ENCODE peak calls at places on chromosomes 11 and 22, in eight cellular contexts. One of them, this sample, is unnamed.

GRCh38 chr11:130118636-130119387 is 40.8 kb upstream of the ST14 start:
- DNase-seq in IMR-90: no peak
- DNase-seq in GM23338: no peak
- DNase-seq in fibroblast of lung: no peak
- DNase-seq in PC-3: no peak
- DNase-seq in OCI-LY7: peak; percentile 83
- DNase-seq in HCT116: no peak
- DNase-seq in GM23248: no peak
- DNase-seq in this sample: no peak

GRCh38 chr11:10604340-10604748 is 35.9 kb upstream of the LYVE1 start:
- DNase-seq in IMR-90: peak; percentile 53
- DNase-seq in fibroblast of lung: no peak
- DNase-seq in GM23248: peak; percentile 57
- DNase-seq in HCT116: no peak
- DNase-seq in PC-3: no peak
- DNase-seq in GM23338: no peak
- DNase-seq in OCI-LY7: no peak
- DNase-seq in this sample: peak; percentile 72

GRCh38 chr11:124898711-124899110 is 1.0 kb upstream of the ROBO4 start:
- DNase-seq in HCT116: no peak
- DNase-seq in GM23338: peak; percentile 43
- DNase-seq in PC-3: peak; percentile 86
- DNase-seq in GM23248: peak; percentile 78
- DNase-seq in fibroblast of lung: no peak
- DNase-seq in IMR-90: no peak
- DNase-seq in OCI-LY7: no peak
- DNase-seq in this sample: no peak

GRCh38 chr11:106917973-106918372 is 100.3 kb downstream of the GUCY1A2 start:
- DNase-seq in GM23338: peak; percentile 57
- DNase-seq in HCT116: peak; percentile 18
- DNase-seq in fibroblast of lung: no peak
- DNase-seq in PC-3: peak; percentile 65
- DNase-seq in OCI-LY7: peak; percentile 17
- DNase-seq in IMR-90: peak; percentile 0
- DNase-seq in GM23248: peak; percentile 7
- DNase-seq in this sample: no peak

GRCh38 chr11:82682003-82682751 is 51.5 kb downstream of the FAM181B start:
- DNase-seq in PC-3: peak; percentile 92
- DNase-seq in fibroblast of lung: peak; percentile 63
- DNase-seq in GM23248: peak; percentile 69
- DNase-seq in IMR-90: peak; percentile 75
- DNase-seq in HCT116: peak; percentile 65
- DNase-seq in OCI-LY7: peak; percentile 72
- DNase-seq in GM23338: peak; percentile 88
- DNase-seq in this sample: peak; percentile 62

GRCh38 chr11:111253131-111253530 is 7.6 kb downstream of the POU2AF2 start:
- DNase-seq in OCI-LY7: peak; percentile 14
- DNase-seq in fibroblast of lung: no peak
- DNase-seq in PC-3: no peak
- DNase-seq in HCT116: no peak
- DNase-seq in GM23338: no peak
- DNase-seq in GM23248: no peak
- DNase-seq in IMR-90: no peak
- DNase-seq in this sample: no peak

GRCh38 chr11:46260161-46260560 is 17.3 kb upstream of the CREB3L1 start:
- DNase-seq in OCI-LY7: no peak
- DNase-seq in GM23248: no peak
- DNase-seq in fibroblast of lung: no peak
- DNase-seq in IMR-90: no peak
- DNase-seq in HCT116: no peak
- DNase-seq in GM23338: no peak
- DNase-seq in PC-3: no peak
- DNase-seq in this sample: no peak

GRCh38 chr22:40421941-40422340 is 51.5 kb downstream of the SGSM3 start:
- DNase-seq in fibroblast of lung: no peak
- DNase-seq in IMR-90: no peak
- DNase-seq in GM23248: no peak
- DNase-seq in OCI-LY7: no peak
- DNase-seq in HCT116: no peak
- DNase-seq in PC-3: no peak
- DNase-seq in GM23338: no peak
- DNase-seq in this sample: no peak

GRCh38 chr11:46142561-46142960 is 21.3 kb upstream of the PHF21A start:
- DNase-seq in PC-3: no peak
- DNase-seq in OCI-LY7: no peak
- DNase-seq in GM23248: no peak
- DNase-seq in GM23338: no peak
- DNase-seq in IMR-90: no peak
- DNase-seq in HCT116: no peak
- DNase-seq in fibroblast of lung: no peak
- DNase-seq in this sample: no peak

GRCh38 chr11:126963603-126964353 is 36.8 kb downstream of the KIRREL3 start:
- DNase-seq in IMR-90: peak; percentile 43
- DNase-seq in OCI-LY7: no peak
- DNase-seq in GM23338: no peak
- DNase-seq in fibroblast of lung: peak; percentile 80
- DNase-seq in HCT116: no peak
- DNase-seq in GM23248: peak; percentile 82
- DNase-seq in PC-3: peak; percentile 4
- DNase-seq in this sample: peak; percentile 88

GRCh38 chr11:2789791-2790580 is 90.2 kb upstream of the KCNQ1OT1 start:
- DNase-seq in OCI-LY7: no peak
- DNase-seq in IMR-90: no peak
- DNase-seq in fibroblast of lung: no peak
- DNase-seq in GM23248: no peak
- DNase-seq in HCT116: no peak
- DNase-seq in PC-3: no peak
- DNase-seq in GM23338: no peak
- DNase-seq in this sample: no peak

GRCh38 chr11:130070829-130071205 is 1.1 kb downstream of the APLP2 start:
- DNase-seq in GM23338: peak; percentile 68
- DNase-seq in PC-3: peak; percentile 36
- DNase-seq in IMR-90: peak; percentile 36
- DNase-seq in GM23248: peak; percentile 65
- DNase-seq in HCT116: no peak
- DNase-seq in fibroblast of lung: peak; percentile 31
- DNase-seq in OCI-LY7: peak; percentile 48
- DNase-seq in this sample: peak; percentile 22

GRCh38 chr11:107916671-107917241 is 11.5 kb upstream of the RAB39A start:
- DNase-seq in OCI-LY7: peak; percentile 40
- DNase-seq in PC-3: peak; percentile 57
- DNase-seq in IMR-90: no peak
- DNase-seq in GM23338: peak; percentile 73
- DNase-seq in HCT116: no peak
- DNase-seq in GM23248: peak; percentile 40
- DNase-seq in fibroblast of lung: peak; percentile 8
- DNase-seq in this sample: no peak

GRCh38 chr22:20258584-20259335 is 9.4 kb downstream of the RTN4R start:
- DNase-seq in HCT116: no peak
- DNase-seq in PC-3: no peak
- DNase-seq in GM23338: peak; percentile 45
- DNase-seq in fibroblast of lung: no peak
- DNase-seq in OCI-LY7: peak; percentile 35
- DNase-seq in IMR-90: no peak
- DNase-seq in GM23248: no peak
- DNase-seq in this sample: no peak

GRCh38 chr11:94151903-94152677 is 23.4 kb downstream of the PANX1 start:
- DNase-seq in PC-3: peak; percentile 96
- DNase-seq in IMR-90: peak; percentile 91
- DNase-seq in OCI-LY7: no peak
- DNase-seq in HCT116: peak; percentile 73
- DNase-seq in GM23338: no peak
- DNase-seq in GM23248: peak; percentile 94
- DNase-seq in fibroblast of lung: peak; percentile 89
- DNase-seq in this sample: peak; percentile 87

GRCh38 chr22:29748248-29748893 is 18.4 kb downstream of the ZMAT5 start:
- DNase-seq in IMR-90: no peak
- DNase-seq in GM23248: peak; percentile 57
- DNase-seq in fibroblast of lung: no peak
- DNase-seq in OCI-LY7: no peak
- DNase-seq in GM23338: no peak
- DNase-seq in PC-3: no peak
- DNase-seq in HCT116: no peak
- DNase-seq in this sample: no peak

GRCh38 chr11:35723493-35724284 is 61.1 kb downstream of the TRIM44 start:
- DNase-seq in HCT116: no peak
- DNase-seq in OCI-LY7: no peak
- DNase-seq in IMR-90: peak; percentile 27
- DNase-seq in GM23248: peak; percentile 34
- DNase-seq in PC-3: peak; percentile 52
- DNase-seq in GM23338: no peak
- DNase-seq in fibroblast of lung: peak; percentile 3
- DNase-seq in this sample: peak; percentile 65

DNA sequence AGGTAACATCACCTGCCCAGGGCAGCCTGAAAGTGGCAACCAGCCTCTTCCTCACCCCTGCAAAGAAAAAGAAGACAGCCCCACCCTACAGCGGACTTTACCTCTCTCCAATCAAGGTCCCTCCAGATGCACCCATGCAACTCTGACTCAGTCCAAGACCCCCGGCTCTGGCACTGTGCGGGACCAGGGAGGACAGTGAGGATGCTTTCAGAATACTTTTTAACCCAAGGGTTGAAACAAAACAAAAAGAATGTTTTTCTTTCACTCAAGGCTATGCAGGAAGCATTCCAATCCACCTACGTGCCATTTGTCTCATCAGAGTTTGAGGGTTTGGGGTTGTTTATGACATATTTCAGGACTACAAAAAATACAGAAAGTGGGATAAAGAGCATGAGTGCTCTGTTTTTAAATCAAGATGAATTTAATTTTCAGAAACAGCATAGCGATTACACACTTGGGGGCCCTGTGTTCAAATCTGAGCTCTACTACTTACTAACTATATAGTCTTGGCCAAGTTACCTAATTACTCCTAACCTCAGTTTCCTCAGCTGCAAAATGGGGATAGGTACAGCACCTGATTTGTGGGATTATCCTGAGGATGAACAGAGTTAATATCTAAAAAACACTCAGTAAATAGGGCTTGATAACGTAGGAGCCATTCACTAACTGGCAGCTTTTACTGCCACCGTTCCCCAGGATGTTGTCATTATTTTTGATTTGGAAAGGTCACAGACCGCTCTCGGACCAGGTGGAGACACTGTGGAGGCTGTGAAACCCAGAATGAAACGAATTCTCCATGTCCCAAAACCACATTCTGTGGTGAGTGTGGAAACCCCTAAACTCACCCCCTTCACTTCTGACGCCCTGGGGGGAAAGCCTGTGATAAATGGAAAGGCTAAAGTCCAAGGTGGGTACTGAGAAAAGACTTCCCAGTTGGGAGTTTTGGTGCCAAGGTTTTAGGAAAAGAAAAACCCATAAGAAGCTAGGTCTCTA is 5.6 kb downstream of the PLAAT3 start:
- DNase-seq in HCT116: no peak
- DNase-seq in GM23338: no peak
- DNase-seq in PC-3: no peak
- DNase-seq in OCI-LY7: no peak
- DNase-seq in IMR-90: peak; percentile 66
- DNase-seq in GM23248: peak; percentile 60
- DNase-seq in fibroblast of lung: peak; percentile 91
- DNase-seq in this sample: peak; percentile 72
- H3K4me1 ChIP-seq in HCT116: peaks cover 13% of the 10 kb centered on the region
- H3K4me1 ChIP-seq in GM23338: peaks cover 52% of the 10 kb centered on the region
- H3K4me1 ChIP-seq in PC-3: peaks cover 4% of the 10 kb centered on the region
- H3K4me1 ChIP-seq in OCI-LY7: no peaks in the 10 kb centered on the region
- H3K4me1 ChIP-seq in IMR-90: peaks cover 9% of the 10 kb centered on the region
- H3K4me1 ChIP-seq in GM23248: peaks cover 8% of the 10 kb centered on the region
- H3K4me1 ChIP-seq in fibroblast of lung: no peaks in the 10 kb centered on the region
- H3K4me1 ChIP-seq in this sample: peaks cover 32% of the 10 kb centered on the region

GRCh38 chr11:118923721-118924587 is 1.8 kb downstream of the BCL9L start:
- DNase-seq in GM23248: peak; percentile 44
- DNase-seq in PC-3: peak; percentile 32
- DNase-seq in IMR-90: no peak
- DNase-seq in fibroblast of lung: no peak
- DNase-seq in OCI-LY7: no peak
- DNase-seq in GM23338: no peak
- DNase-seq in HCT116: no peak
- DNase-seq in this sample: peak; percentile 35
- H2AFZ ChIP-seq in GM23248: no peak overlapping the region
- H2AFZ ChIP-seq in PC-3: no peak overlapping the region
- H2AFZ ChIP-seq in IMR-90: peak overlapping the region; percentile 73
- H2AFZ ChIP-seq in fibroblast of lung: no peak overlapping the region
- H2AFZ ChIP-seq in OCI-LY7: peak overlapping the region; percentile 11
- H2AFZ ChIP-seq in GM23338: no peak overlapping the region
- H2AFZ ChIP-seq in HCT116: no peak overlapping the region
- H2AFZ ChIP-seq in this sample: no peak overlapping the region

DNA sequence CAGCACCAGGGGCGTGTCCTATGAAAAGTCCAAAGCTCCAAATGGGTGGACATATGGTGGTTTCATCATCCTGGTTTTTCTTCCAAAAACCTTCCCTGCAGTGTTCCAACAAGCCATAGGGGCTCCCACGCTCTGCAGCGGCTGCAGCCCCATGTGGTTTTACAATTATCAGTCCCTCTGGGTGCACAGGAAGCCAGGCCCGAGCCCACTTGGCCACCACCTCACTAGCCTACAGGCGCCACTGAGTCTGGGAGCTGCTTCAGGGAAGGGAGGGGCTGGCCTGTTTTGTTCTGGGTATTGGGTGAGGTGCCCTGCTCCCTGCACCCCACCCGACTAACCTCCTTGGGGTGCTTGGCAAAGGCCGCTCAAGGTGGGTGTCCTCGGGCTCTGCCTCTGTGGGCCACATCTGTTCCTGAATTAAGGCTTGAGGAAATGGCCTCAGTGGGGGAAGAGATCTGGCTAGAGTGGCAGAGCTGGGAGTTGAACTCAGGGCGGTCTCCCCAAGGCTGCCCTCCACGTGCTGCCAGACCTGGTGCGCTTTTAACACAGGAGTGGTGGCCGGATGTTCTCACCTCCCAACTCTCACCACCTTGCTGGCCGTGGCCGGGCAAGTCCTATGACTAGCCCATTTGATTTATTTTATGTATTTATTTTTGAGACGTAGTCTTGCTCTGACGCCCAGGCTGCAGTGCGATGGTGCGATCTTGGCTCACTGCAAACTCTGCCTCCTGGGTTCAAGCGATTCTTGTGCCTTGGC is 5.3 kb upstream of the CDC42BPG start:
- DNase-seq in GM23248: peak; percentile 43
- DNase-seq in IMR-90: no peak
- DNase-seq in fibroblast of lung: no peak
- DNase-seq in HCT116: no peak
- DNase-seq in OCI-LY7: no peak
- DNase-seq in GM23338: no peak
- DNase-seq in PC-3: no peak
- DNase-seq in this sample: no peak
- H3K4me1 ChIP-seq in GM23248: peaks cover 25% of the 10 kb centered on the region
- H3K4me1 ChIP-seq in IMR-90: peaks cover 19% of the 10 kb centered on the region
- H3K4me1 ChIP-seq in fibroblast of lung: peaks cover 25% of the 10 kb centered on the region
- H3K4me1 ChIP-seq in HCT116: peaks cover 83% of the 10 kb centered on the region
- H3K4me1 ChIP-seq in OCI-LY7: peaks cover 88% of the 10 kb centered on the region
- H3K4me1 ChIP-seq in GM23338: peaks cover 9% of the 10 kb centered on the region
- H3K4me1 ChIP-seq in PC-3: peaks cover 38% of the 10 kb centered on the region
- H3K4me1 ChIP-seq in this sample: peaks cover 48% of the 10 kb centered on the region

DNA sequence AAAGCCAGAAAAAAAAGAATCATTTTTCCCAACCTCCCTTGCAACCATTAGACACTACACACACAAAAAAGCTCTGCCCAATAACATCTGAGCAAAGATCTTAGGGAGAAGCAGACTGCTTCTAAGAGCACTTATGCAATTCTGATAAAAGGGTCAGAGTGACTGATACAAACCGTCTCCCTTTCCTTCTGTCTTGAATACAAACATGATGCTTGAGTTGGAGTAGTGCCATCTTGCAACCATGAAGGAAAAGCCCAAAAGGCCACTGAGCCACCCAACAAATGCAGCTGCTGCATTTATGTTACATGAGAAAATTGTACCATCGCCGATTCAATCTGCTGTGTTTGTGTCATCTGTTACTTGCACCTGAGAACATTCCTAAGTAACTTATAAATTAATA is 47.6 kb upstream of the EED start:
- DNase-seq in OCI-LY7: no peak
- DNase-seq in GM23338: no peak
- DNase-seq in GM23248: no peak
- DNase-seq in fibroblast of lung: no peak
- DNase-seq in IMR-90: no peak
- DNase-seq in HCT116: no peak
- DNase-seq in PC-3: no peak
- DNase-seq in this sample: no peak
- H2AFZ ChIP-seq in OCI-LY7: no peak overlapping the region
- H2AFZ ChIP-seq in GM23338: no peak overlapping the region
- H2AFZ ChIP-seq in GM23248: no peak overlapping the region
- H2AFZ ChIP-seq in fibroblast of lung: no peak overlapping the region
- H2AFZ ChIP-seq in IMR-90: no peak overlapping the region
- H2AFZ ChIP-seq in HCT116: no peak overlapping the region
- H2AFZ ChIP-seq in PC-3: no peak overlapping the region
- H2AFZ ChIP-seq in this sample: no peak overlapping the region